ENCODE peak calls at places on chromosome 3, in four cellular contexts. A is mesothelial cell of epicardium; K is bronchial epithelial cell; Z is activated T-helper 1 cell treated with anti-CD3 and anti-CD28 coated beads, Interleukin-12 subunit alpha, Interleukin-12 subunit beta, Interleukin-2, Interleukin-4 antibody, amounts not matched to agents 30 ng/mL and 10 ng/mL and 1 ng/mL, durations not matched to agents 14 hours and 24 hours and 36 hours. B is an unnamed sample.
A peak's percentile ranks its signal among the peaks of the same experiment; 100 is the strongest.

GRCh38 chr3:157523814-157524213 is 20.6 kb upstream of the VEPH1 start:
- DNase-seq in A (no peak), K (peak; percentile 13), Z (no peak), B (no peak)

GRCh38 chr3:13281657-13282527 is 138.2 kb downstream of the NUP210 start:
- DNase-seq in A (no peak), K (peak; percentile 8), Z (no peak), B (no peak)

GRCh38 chr3:86793786-86794185 is 197.2 kb downstream of the VGLL3 start:
- DNase-seq in A (no peak), K (peak; percentile 93), Z (no peak), B (no peak)

GRCh38 chr3:56732109-56732508 is 49.0 kb upstream of the TASOR start:
- DNase-seq in A (no peak), K (no peak), Z (no peak), B (no peak)

GRCh38 chr3:64445318-64446300 is 220.3 kb upstream of the PRICKLE2 start:
- DNase-seq in A (peak; percentile 67), K (no peak), Z (no peak), B (no peak)

GRCh38 chr3:81910244-81910852 is 148.9 kb upstream of the GBE1 start:
- DNase-seq in A (no peak), K (peak; percentile 29), Z (no peak), B (no peak)

GRCh38 chr3:5202267-5202666 is 14.8 kb downstream of the EDEM1 start:
- DNase-seq in A (no peak), K (no peak), Z (no peak), B (no peak)

GRCh38 chr3:30408105-30408557 is 198.3 kb upstream of the TGFBR2 start:
- DNase-seq in A (no peak), K (peak; percentile 31), Z (no peak), B (no peak)

GRCh38 chr3:144665567-144666053 is 694.0 kb downstream of the DIPK2A start:
- DNase-seq in A (no peak), K (no peak), Z (no peak), B (no peak)

B was measured in stimulated activated naive B cell treated with anti-CD40 and anti-IgM and Interleukin-4, amounts not matched to agents 10 μg/mL and 1 μg/mL and 100 μg/mL, for 72 hours.